ENCODE peak calls at places on chromosomes 2 and 18, in five cellular contexts. One of them, this sample, is unnamed.

GRCh38 chr2:120686511-120687168 is 49.0 kb upstream of the GLI2 start:
- DNase-seq in posterior vena cava: peak
- DNase-seq in fibroblast of lung: no peak
- DNase-seq in coronary artery: no peak
- DNase-seq in T-cell: no peak
- DNase-seq in this sample: no peak

GRCh38 chr2:190867182-190867581 is 13.4 kb upstream of the GLS start:
- DNase-seq in fibroblast of lung: peak
- DNase-seq in T-cell: no peak
- DNase-seq in posterior vena cava: no peak
- DNase-seq in coronary artery: no peak
- DNase-seq in this sample: no peak

GRCh38 chr18:75530548-75531211 is 103.2 kb upstream of the SMIM21 start:
- DNase-seq in posterior vena cava: no peak
- DNase-seq in coronary artery: no peak
- DNase-seq in T-cell: no peak
- DNase-seq in fibroblast of lung: peak
- DNase-seq in this sample: no peak

GRCh38 chr2:26650713-26651457 is 9.7 kb upstream of the CIB4 start:
- DNase-seq in fibroblast of lung: no peak
- DNase-seq in posterior vena cava: peak
- DNase-seq in coronary artery: peak
- DNase-seq in T-cell: no peak
- DNase-seq in this sample: no peak

GRCh38 chr2:61887684-61888303 is 662 bp downstream of the CCT4 start:
- DNase-seq in T-cell: no peak
- DNase-seq in fibroblast of lung: peak
- DNase-seq in coronary artery: no peak
- DNase-seq in posterior vena cava: no peak
- DNase-seq in this sample: no peak

GRCh38 chr2:166128156-166128505 is 311 bp upstream of the SCN1A start:
- DNase-seq in coronary artery: no peak
- DNase-seq in T-cell: no peak
- DNase-seq in posterior vena cava: no peak
- DNase-seq in fibroblast of lung: no peak
- DNase-seq in this sample: no peak

GRCh38 chr2:64654993-64655666 is 1.4 kb upstream of the SERTAD2 start:
- DNase-seq in fibroblast of lung: no peak
- DNase-seq in T-cell: no peak
- DNase-seq in coronary artery: no peak
- DNase-seq in posterior vena cava: no peak
- DNase-seq in this sample: no peak

GRCh38 chr2:175233135-175233719 is 51.7 kb upstream of the ATP5MC3 start:
- DNase-seq in posterior vena cava: no peak
- DNase-seq in T-cell: no peak
- DNase-seq in fibroblast of lung: peak
- DNase-seq in coronary artery: no peak
- DNase-seq in this sample: peak

GRCh38 chr2:26414291-26414690 is 12.6 kb downstream of the DRC1 start:
- DNase-seq in T-cell: no peak
- DNase-seq in posterior vena cava: no peak
- DNase-seq in fibroblast of lung: no peak
- DNase-seq in coronary artery: no peak
- DNase-seq in this sample: no peak

GRCh38 chr2:172986040-172986439 is 89.6 kb upstream of the MAP3K20 start:
- DNase-seq in coronary artery: no peak
- DNase-seq in posterior vena cava: no peak
- DNase-seq in fibroblast of lung: no peak
- DNase-seq in T-cell: no peak
- DNase-seq in this sample: no peak

GRCh38 chr18:45521777-45522176 is 93.5 kb upstream of the SLC14A2 start:
- DNase-seq in coronary artery: peak
- DNase-seq in posterior vena cava: peak
- DNase-seq in T-cell: no peak
- DNase-seq in fibroblast of lung: peak
- DNase-seq in this sample: no peak

GRCh38 chr2:118975133-118975532 is 33.1 kb downstream of the MARCO start:
- DNase-seq in coronary artery: peak
- DNase-seq in fibroblast of lung: no peak
- DNase-seq in posterior vena cava: no peak
- DNase-seq in T-cell: no peak
- DNase-seq in this sample: no peak

GRCh38 chr18:10094608-10095137 is 180.9 kb downstream of the VAPA start:
- DNase-seq in T-cell: no peak
- DNase-seq in coronary artery: no peak
- DNase-seq in posterior vena cava: no peak
- DNase-seq in fibroblast of lung: no peak
- DNase-seq in this sample: no peak

GRCh38 chr2:61988462-61989366 is 83.2 kb downstream of the COMMD1 start:
- DNase-seq in T-cell: no peak
- DNase-seq in coronary artery: no peak
- DNase-seq in posterior vena cava: no peak
- DNase-seq in fibroblast of lung: peak
- DNase-seq in this sample: peak